ENCODE peak calls at places on chromosomes 2 and 18, in six cellular contexts. One of them, this sample, is unnamed.

GRCh38 chr2:73105511-73105971 is 7.2 kb downstream of the RAB11FIP5 start:
- DNase-seq in H1: no peak
- DNase-seq in spleen: no peak
- DNase-seq in sigmoid colon: no peak
- DNase-seq in HCT116: no peak
- DNase-seq in prostate gland: no peak
- DNase-seq in this sample: no peak

GRCh38 chr18:32722279-32722678 is 50.5 kb downstream of the KLHL14 start:
- DNase-seq in prostate gland: no peak
- DNase-seq in HCT116: no peak
- DNase-seq in spleen: no peak
- DNase-seq in sigmoid colon: no peak
- DNase-seq in H1: no peak
- DNase-seq in this sample: no peak

GRCh38 chr2:159072795-159073194 is 104.4 kb downstream of the TANC1 start:
- DNase-seq in prostate gland: no peak
- DNase-seq in HCT116: no peak
- DNase-seq in H1: no peak
- DNase-seq in sigmoid colon: no peak
- DNase-seq in spleen: no peak
- DNase-seq in this sample: no peak

GRCh38 chr2:28399946-28400345 is 7.3 kb downstream of the FOSL2 start:
- DNase-seq in spleen: peak; percentile 29
- DNase-seq in HCT116: no peak
- DNase-seq in prostate gland: no peak
- DNase-seq in H1: no peak
- DNase-seq in sigmoid colon: no peak
- DNase-seq in this sample: no peak

GRCh38 chr18:34493099-34493544 is 217.0 kb upstream of the DTNA start:
- DNase-seq in H1: peak; percentile 78
- DNase-seq in spleen: peak; percentile 79
- DNase-seq in prostate gland: peak; percentile 10
- DNase-seq in HCT116: no peak
- DNase-seq in sigmoid colon: peak; percentile 84
- DNase-seq in this sample: peak; percentile 28

GRCh38 chr2:188378551-188378950 is 86.9 kb downstream of the GULP1 start:
- DNase-seq in prostate gland: no peak
- DNase-seq in HCT116: no peak
- DNase-seq in sigmoid colon: no peak
- DNase-seq in H1: no peak
- DNase-seq in spleen: no peak
- DNase-seq in this sample: no peak

GRCh38 chr2:205056066-205056678 is 510.9 kb downstream of the PARD3B start:
- DNase-seq in spleen: no peak
- DNase-seq in sigmoid colon: no peak
- DNase-seq in H1: no peak
- DNase-seq in prostate gland: no peak
- DNase-seq in HCT116: no peak
- DNase-seq in this sample: no peak

GRCh38 chr2:150571121-150571520 is 83.7 kb upstream of the RND3 start:
- DNase-seq in spleen: no peak
- DNase-seq in sigmoid colon: no peak
- DNase-seq in prostate gland: no peak
- DNase-seq in HCT116: no peak
- DNase-seq in H1: no peak
- DNase-seq in this sample: no peak

GRCh38 chr2:3458396-3459184 is 60.7 kb downstream of the ADI1 start:
- DNase-seq in sigmoid colon: no peak
- DNase-seq in HCT116: no peak
- DNase-seq in H1: no peak
- DNase-seq in spleen: no peak
- DNase-seq in prostate gland: no peak
- DNase-seq in this sample: no peak

GRCh38 chr18:71036783-71037182 is 747.9 kb downstream of the SOCS6 start:
- DNase-seq in HCT116: no peak
- DNase-seq in H1: no peak
- DNase-seq in prostate gland: no peak
- DNase-seq in sigmoid colon: no peak
- DNase-seq in spleen: no peak
- DNase-seq in this sample: no peak

GRCh38 chr2:68772109-68772508 is 37.5 kb downstream of the ARHGAP25 start:
- DNase-seq in H1: no peak
- DNase-seq in prostate gland: no peak
- DNase-seq in sigmoid colon: no peak
- DNase-seq in HCT116: no peak
- DNase-seq in spleen: no peak
- DNase-seq in this sample: no peak

GRCh38 chr2:111225871-111226270 is 105.2 kb downstream of the BCL2L11 start:
- DNase-seq in prostate gland: no peak
- DNase-seq in H1: no peak
- DNase-seq in sigmoid colon: no peak
- DNase-seq in spleen: no peak
- DNase-seq in HCT116: no peak
- DNase-seq in this sample: no peak

GRCh38 chr18:45374878-45375630 is 240.2 kb upstream of the SLC14A2 start:
- DNase-seq in HCT116: no peak
- DNase-seq in sigmoid colon: no peak
- DNase-seq in prostate gland: no peak
- DNase-seq in H1: no peak
- DNase-seq in spleen: no peak
- DNase-seq in this sample: no peak

GRCh38 chr2:101697794-101698418 is 399 bp downstream of the MAP4K4 start:
- DNase-seq in spleen: peak; percentile 86
- DNase-seq in H1: peak; percentile 51
- DNase-seq in HCT116: no peak
- DNase-seq in prostate gland: no peak
- DNase-seq in sigmoid colon: no peak
- DNase-seq in this sample: no peak

GRCh38 chr18:24659837-24660720 is 199.6 kb downstream of the HRH4 start:
- DNase-seq in HCT116: no peak
- DNase-seq in H1: no peak
- DNase-seq in sigmoid colon: peak; percentile 72
- DNase-seq in prostate gland: no peak
- DNase-seq in spleen: peak; percentile 80
- DNase-seq in this sample: no peak

GRCh38 chr18:56021136-56021813 is 433.3 kb upstream of the TCF4 start:
- DNase-seq in sigmoid colon: no peak
- DNase-seq in HCT116: no peak
- DNase-seq in spleen: no peak
- DNase-seq in H1: no peak
- DNase-seq in prostate gland: no peak
- DNase-seq in this sample: no peak

GRCh38 chr2:95337829-95338228 is 40.7 kb downstream of the KCNIP3 start:
- DNase-seq in HCT116: no peak
- DNase-seq in H1: no peak
- DNase-seq in prostate gland: no peak
- DNase-seq in spleen: peak; percentile 51
- DNase-seq in sigmoid colon: no peak
- DNase-seq in this sample: no peak

GRCh38 chr2:172725284-172725683 is 10.4 kb upstream of the RAPGEF4 start:
- DNase-seq in spleen: no peak
- DNase-seq in H1: no peak
- DNase-seq in prostate gland: no peak
- DNase-seq in sigmoid colon: no peak
- DNase-seq in HCT116: no peak
- DNase-seq in this sample: no peak

GRCh38 chr2:46393352-46393820 is 86.0 kb upstream of the TMEM247 start:
- DNase-seq in H1: no peak
- DNase-seq in prostate gland: no peak
- DNase-seq in sigmoid colon: no peak
- DNase-seq in HCT116: no peak
- DNase-seq in spleen: no peak
- DNase-seq in this sample: no peak

GRCh38 chr2:49102146-49102545 is 52.2 kb downstream of the FSHR start:
- DNase-seq in H1: no peak
- DNase-seq in sigmoid colon: no peak
- DNase-seq in spleen: no peak
- DNase-seq in prostate gland: no peak
- DNase-seq in HCT116: no peak
- DNase-seq in this sample: no peak

GRCh38 chr2:263774-264492 is at the start of gene SH3YL1:
- DNase-seq in HCT116: peak; percentile 16
- DNase-seq in spleen: peak; percentile 92
- DNase-seq in prostate gland: peak; percentile 88
- DNase-seq in H1: no peak
- DNase-seq in sigmoid colon: peak; percentile 71
- DNase-seq in this sample: peak; percentile 87

GRCh38 chr2:156959481-156959880 is 298.0 kb upstream of the GALNT5 start:
- DNase-seq in H1: no peak
- DNase-seq in prostate gland: no peak
- DNase-seq in spleen: peak; percentile 64
- DNase-seq in HCT116: no peak
- DNase-seq in sigmoid colon: no peak
- DNase-seq in this sample: no peak

GRCh38 chr2:27379840-27380625 is 501 bp downstream of the ZNF513 start:
- DNase-seq in sigmoid colon: peak; percentile 88
- DNase-seq in H1: no peak
- DNase-seq in spleen: no peak
- DNase-seq in HCT116: no peak
- DNase-seq in prostate gland: peak; percentile 36
- DNase-seq in this sample: peak; percentile 40

GRCh38 chr2:128282246-128282975 is 36.3 kb downstream of the HS6ST1 start:
- DNase-seq in sigmoid colon: peak; percentile 67
- DNase-seq in prostate gland: no peak
- DNase-seq in HCT116: no peak
- DNase-seq in H1: no peak
- DNase-seq in spleen: peak; percentile 80
- DNase-seq in this sample: no peak

GRCh38 chr18:67402543-67402942 is 114.0 kb downstream of the DSEL start:
- DNase-seq in prostate gland: no peak
- DNase-seq in H1: no peak
- DNase-seq in HCT116: no peak
- DNase-seq in sigmoid colon: no peak
- DNase-seq in spleen: no peak
- DNase-seq in this sample: no peak

GRCh38 chr2:48433682-48434081 is 96.3 kb upstream of the STON1 start:
- DNase-seq in HCT116: no peak
- DNase-seq in sigmoid colon: no peak
- DNase-seq in prostate gland: no peak
- DNase-seq in H1: no peak
- DNase-seq in spleen: no peak
- DNase-seq in this sample: no peak

GRCh38 chr2:200786826-200787225 is 24.9 kb upstream of the BZW1 start:
- DNase-seq in spleen: no peak
- DNase-seq in sigmoid colon: no peak
- DNase-seq in H1: no peak
- DNase-seq in prostate gland: peak; percentile 23
- DNase-seq in HCT116: peak; percentile 39
- DNase-seq in this sample: no peak

GRCh38 chr2:120961396-120961795 is 225.7 kb downstream of the GLI2 start:
- DNase-seq in prostate gland: no peak
- DNase-seq in spleen: no peak
- DNase-seq in HCT116: no peak
- DNase-seq in H1: no peak
- DNase-seq in sigmoid colon: no peak
- DNase-seq in this sample: no peak

GRCh38 chr2:120957905-120958304 is 222.2 kb downstream of the GLI2 start:
- DNase-seq in H1: no peak
- DNase-seq in spleen: no peak
- DNase-seq in sigmoid colon: no peak
- DNase-seq in HCT116: no peak
- DNase-seq in prostate gland: no peak
- DNase-seq in this sample: peak; percentile 76

GRCh38 chr2:120960994-120961393 is 225.3 kb downstream of the GLI2 start:
- DNase-seq in spleen: no peak
- DNase-seq in sigmoid colon: no peak
- DNase-seq in prostate gland: no peak
- DNase-seq in H1: no peak
- DNase-seq in HCT116: no peak
- DNase-seq in this sample: no peak

GRCh38 chr2:120958623-120959366 is 223.1 kb downstream of the GLI2 start:
- DNase-seq in sigmoid colon: no peak
- DNase-seq in prostate gland: no peak
- DNase-seq in H1: peak; percentile 93
- DNase-seq in HCT116: no peak
- DNase-seq in spleen: no peak
- DNase-seq in this sample: no peak

GRCh38 chr2:120959426-120959825 is 223.8 kb downstream of the GLI2 start:
- DNase-seq in spleen: no peak
- DNase-seq in H1: no peak
- DNase-seq in sigmoid colon: peak; percentile 89
- DNase-seq in prostate gland: peak; percentile 64
- DNase-seq in HCT116: no peak
- DNase-seq in this sample: no peak
- TF ChIP-seq POLR2AphosphoS5 in spleen: no peak
- TF ChIP-seq POLR2AphosphoS5 in H1: no peak
- TF ChIP-seq POLR2AphosphoS5 in sigmoid colon: no peak
- TF ChIP-seq POLR2AphosphoS5 in prostate gland: no peak
- TF ChIP-seq POLR2AphosphoS5 in HCT116: no peak
- TF ChIP-seq POLR2AphosphoS5 in this sample: no peak

GRCh38 chr2:54561010-54561409 is 104.9 kb downstream of the SPTBN1 start:
- DNase-seq in HCT116: no peak
- DNase-seq in sigmoid colon: no peak
- DNase-seq in prostate gland: no peak
- DNase-seq in spleen: no peak
- DNase-seq in H1: no peak
- DNase-seq in this sample: no peak
- H3K4me1 ChIP-seq in HCT116: peaks cover 14% of the 10 kb centered on the region
- H3K4me1 ChIP-seq in sigmoid colon: no peaks in the 10 kb centered on the region
- H3K4me1 ChIP-seq in prostate gland: peaks cover 17% of the 10 kb centered on the region
- H3K4me1 ChIP-seq in spleen: peaks cover 96% of the 10 kb centered on the region
- H3K4me1 ChIP-seq in H1: peaks cover 14% of the 10 kb centered on the region
- H3K4me1 ChIP-seq in this sample: peaks cover 85% of the 10 kb centered on the region

GRCh38 chr2:138779451-138780440 is at the start of gene NXPH2:
- DNase-seq in prostate gland: no peak
- DNase-seq in spleen: no peak
- DNase-seq in H1: peak; percentile 57
- DNase-seq in HCT116: no peak
- DNase-seq in sigmoid colon: no peak
- DNase-seq in this sample: no peak
- H3K4me3 ChIP-seq in prostate gland: peak within 1 kb of the TSS; percentile 14
- H3K4me3 ChIP-seq in spleen: peak within 1 kb of the TSS; percentile 48
- H3K4me3 ChIP-seq in H1: peak within 1 kb of the TSS; percentile 68
- H3K4me3 ChIP-seq in HCT116: no peak within 1 kb of the TSS
- H3K4me3 ChIP-seq in sigmoid colon: no peak within 1 kb of the TSS
- H3K4me3 ChIP-seq in this sample: peak within 1 kb of the TSS; percentile 54

DNA sequence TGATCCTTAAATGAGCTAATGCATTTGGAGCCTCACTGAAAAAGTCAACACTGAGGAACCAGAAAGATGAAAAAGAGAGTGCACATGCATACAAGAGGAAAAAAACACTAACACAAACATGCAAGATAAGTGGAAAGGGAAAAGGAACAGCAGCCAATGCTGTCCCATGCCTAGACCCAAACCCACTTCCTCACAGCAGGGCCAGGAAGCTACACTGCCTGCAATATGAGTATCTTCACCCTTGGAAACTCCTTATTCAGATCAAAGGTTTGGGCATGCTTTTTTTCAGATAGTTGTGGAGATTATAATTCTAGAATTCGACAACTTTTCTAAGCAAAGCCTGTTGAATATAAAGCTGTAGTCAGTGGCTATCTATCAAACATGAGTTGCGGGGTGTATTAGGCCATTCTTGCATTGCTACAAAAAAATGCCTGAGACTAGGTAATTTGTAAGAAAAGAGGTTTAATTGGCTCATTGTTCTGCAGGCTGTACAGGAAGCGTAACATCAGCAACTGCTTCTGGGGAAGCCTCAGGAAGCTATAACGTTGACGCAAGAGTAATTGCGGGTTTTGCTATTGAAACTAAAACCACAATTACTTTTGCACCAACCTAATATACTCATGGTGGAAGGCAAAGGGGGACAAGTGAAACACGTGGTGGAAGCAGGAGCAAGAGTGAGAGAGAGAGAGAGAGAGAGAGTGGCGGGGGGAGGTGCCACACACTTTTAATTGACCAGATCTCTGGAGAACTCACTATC is 138.2 kb downstream of the MBD2 start:
- DNase-seq in spleen: no peak
- DNase-seq in prostate gland: no peak
- DNase-seq in H1: no peak
- DNase-seq in sigmoid colon: no peak
- DNase-seq in HCT116: no peak
- DNase-seq in this sample: no peak
- TF ChIP-seq POLR2AphosphoS5 in spleen: no peak
- TF ChIP-seq POLR2AphosphoS5 in prostate gland: no peak
- TF ChIP-seq POLR2AphosphoS5 in H1: no peak
- TF ChIP-seq POLR2AphosphoS5 in sigmoid colon: no peak
- TF ChIP-seq POLR2AphosphoS5 in HCT116: no peak
- TF ChIP-seq POLR2AphosphoS5 in this sample: no peak

This sample was measured in stomach.